ENCODE peak calls at places on chromosomes 7 and 10, in five cellular contexts. W is esophagus squamous epithelium; N is gastrocnemius medialis; X is neural progenitor cell; R is CD8-positive, alpha-beta T cell. U is an unnamed sample. For H3K36me3, the result is how much of the 10 kb centered on the place peaks cover.

GRCh38 chr10:82856953-82857352 is 982.0 kb downstream of the NRG3 start:
- DNase-seq in X (no peak), W (no peak), N (no peak), R (no peak), U (no peak)

GRCh38 chr7:83267141-83267631 is 104.5 kb upstream of the PCLO start:
- DNase-seq in R (no peak), N (no peak), W (no peak), X (no peak), U (peak)

GRCh38 chr10:49631975-49632374 is 18.1 kb downstream of the CHAT start:
- DNase-seq in W (no peak), N (no peak), X (no peak), R (no peak), U (no peak)

GRCh38 chr7:80440908-80441307 is 71.0 kb downstream of the GNAT3 start:
- DNase-seq in X (no peak), W (no peak), R (no peak), N (no peak), U (no peak)

GRCh38 chr7:125084196-125084595 is 154.6 kb upstream of the POT1 start:
- DNase-seq in W (no peak), R (no peak), N (no peak), X (no peak), U (no peak)

GRCh38 chr10:34713875-34714274 is 101.2 kb downstream of the PARD3 start:
- DNase-seq in W (no peak), N (no peak), R (no peak), X (no peak), U (no peak)

GRCh38 chr7:93092757-93093370 is 24.9 kb downstream of the SAMD9 start:
- DNase-seq in W (no peak), N (no peak), X (peak), R (no peak), U (peak)

GRCh38 chr7:33423646-33424020 is 294.3 kb downstream of the BBS9 start:
- DNase-seq in N (no peak), R (no peak), W (no peak), X (peak), U (peak)

GRCh38 chr7:143361552-143362125 is 874 bp downstream of the FAM131B start:
- DNase-seq in N (no peak), R (no peak), X (peak), W (no peak), U (peak)

GRCh38 chr7:45698527-45699309 is 124.5 kb downstream of the ADCY1 start:
- DNase-seq in W (no peak), N (no peak), R (peak), X (no peak), U (no peak)

GRCh38 chr7:132614428-132615076 is 38.3 kb upstream of the PLXNA4 start:
- DNase-seq in N (peak), R (no peak), W (no peak), X (peak), U (peak)

GRCh38 chr7:152674860-152675760 is 831 bp downstream of the XRCC2 start:
- DNase-seq in R (no peak), W (no peak), X (peak), N (no peak), U (peak)

GRCh38 chr7:2008936-2009540 is 223.7 kb downstream of the MAD1L1 start:
- DNase-seq in W (no peak), N (peak), X (no peak), R (no peak), U (no peak)

GRCh38 chr7:2010101-2010500 is 222.6 kb downstream of the MAD1L1 start:
- DNase-seq in X (no peak), R (no peak), N (no peak), W (no peak), U (no peak)

GRCh38 chr7:2010551-2011265 is 222.0 kb downstream of the MAD1L1 start:
- DNase-seq in X (no peak), R (no peak), W (no peak), N (peak), U (no peak)

GRCh38 chr7:2008101-2008935 is 224.4 kb downstream of the MAD1L1 start:
- DNase-seq in W (no peak), X (no peak), R (no peak), N (peak), U (no peak)

GRCh38 chr7:2009541-2010001 is 223.2 kb downstream of the MAD1L1 start:
- DNase-seq in W (no peak), X (no peak), N (no peak), R (no peak), U (no peak)
- H3K4me3 ChIP-seq in W (no peak), X (no peak), N (no peak), R (no peak), U (no peak)

DNA sequence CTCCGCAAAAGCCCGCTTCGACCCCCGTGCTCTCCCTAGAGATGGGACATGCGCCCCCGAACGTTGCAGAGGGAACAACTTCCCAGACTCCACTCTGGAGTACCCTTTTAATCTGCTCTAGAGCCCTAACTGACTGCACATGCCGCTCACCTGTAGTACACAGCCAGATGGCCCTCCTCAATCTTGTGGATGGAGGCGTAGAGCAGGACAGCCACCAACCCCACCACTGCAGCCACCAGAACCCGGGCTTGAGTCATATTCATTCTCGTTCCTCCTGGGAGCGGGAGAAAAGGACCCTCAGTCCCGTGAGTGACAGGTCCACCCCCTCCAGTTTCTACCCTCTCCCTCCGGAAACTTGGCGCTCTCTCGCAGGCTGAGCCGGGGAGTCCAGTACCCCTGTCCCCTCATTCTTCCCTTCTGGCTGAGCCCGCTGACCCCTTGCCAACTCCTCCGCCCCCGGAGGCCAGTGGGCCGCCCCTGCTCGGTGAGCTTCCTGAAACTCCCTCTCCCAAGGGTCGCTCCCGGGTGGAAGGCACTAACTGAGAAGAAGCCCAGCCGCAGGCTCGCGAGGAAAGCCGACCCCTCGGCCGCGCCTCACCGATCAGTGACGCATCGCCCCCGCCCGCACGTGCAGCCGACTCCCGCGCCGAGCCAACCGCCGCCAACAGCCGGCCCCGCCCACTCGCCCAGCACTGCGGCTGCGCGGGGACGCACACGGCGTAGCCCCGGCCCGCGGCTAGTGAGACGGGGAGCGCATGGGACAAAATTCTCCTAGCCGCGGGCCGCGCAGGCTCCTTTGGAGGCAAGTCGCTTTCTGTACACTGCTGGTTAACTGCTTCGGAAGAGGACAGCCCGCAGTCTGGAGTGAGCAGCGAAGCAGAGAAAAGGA is at the start of gene ERLIN1:
- DNase-seq in R (peak), X (peak), N (peak), W (peak), U (peak)
- H3K36me3 ChIP-seq in R (under half), X (under half), N (under half), W (under half), U (under half)

DNA sequence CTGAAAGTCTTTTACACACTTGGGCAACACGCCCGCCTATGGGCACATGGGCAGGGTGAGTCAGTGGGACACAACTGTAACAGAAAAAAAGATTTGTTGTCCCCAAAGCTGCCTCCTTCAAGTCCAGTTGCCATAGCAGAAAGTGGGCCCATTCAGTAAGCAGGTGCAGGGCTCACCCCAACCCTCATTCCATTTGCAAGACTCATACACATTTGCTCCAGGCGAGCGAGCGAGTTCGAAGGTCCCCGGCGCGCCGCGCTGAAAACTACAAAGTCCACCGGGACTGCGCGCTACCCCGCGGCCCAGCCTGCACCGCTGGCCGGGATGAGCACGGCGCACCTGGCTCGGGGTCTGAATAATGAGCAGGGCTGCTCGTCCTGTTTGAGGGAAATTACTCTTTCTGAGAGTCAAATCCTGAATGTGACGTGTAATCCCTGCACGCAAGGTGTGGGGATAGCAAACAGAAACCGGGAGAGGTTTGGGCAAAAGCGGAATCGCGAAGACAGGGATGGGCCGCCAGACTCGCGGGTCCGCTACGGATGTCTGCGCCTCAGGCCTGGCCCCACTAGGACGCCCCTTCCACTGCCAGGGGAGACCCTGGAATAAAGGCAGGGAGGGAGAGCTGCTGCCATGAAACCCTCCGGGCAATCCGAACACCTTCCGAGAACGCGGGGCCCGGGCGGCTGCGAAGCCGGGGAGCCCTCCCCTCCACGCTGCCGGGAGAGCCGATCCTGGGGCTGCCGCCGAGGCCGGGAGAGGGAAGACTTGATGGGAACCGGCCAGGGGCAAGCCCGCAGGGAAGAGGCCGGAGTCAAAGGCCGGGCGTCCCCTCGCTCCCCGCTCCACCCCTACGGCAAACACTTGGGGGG is 982 bp downstream of the COBL start:
- DNase-seq in R (no peak), X (peak), W (no peak), N (peak), U (peak)
- H3K4me3 ChIP-seq in R (no peak), X (peak), W (peak), N (peak), U (peak)

DNA sequence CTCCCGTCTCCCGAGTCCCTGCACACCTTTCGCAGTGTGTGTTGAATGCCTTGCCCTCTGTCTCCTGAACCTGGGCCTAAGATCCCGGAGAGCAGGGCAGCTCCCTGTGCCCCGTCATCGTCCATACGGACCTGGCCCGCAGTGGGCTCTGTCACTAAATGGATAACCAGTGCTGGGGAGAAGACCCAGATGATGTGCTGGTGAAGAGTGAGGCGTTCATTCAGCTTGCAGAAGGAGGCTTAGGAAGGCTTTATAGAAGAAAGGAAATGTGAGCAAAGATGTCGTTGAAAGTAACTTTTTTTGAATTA is 34.4 kb downstream of the PFKFB3 start:
- DNase-seq in W (no peak), X (no peak), R (no peak), N (no peak), U (no peak)
- H3K36me3 ChIP-seq in W (half or more), X (under half), R (under half), N (under half), U (under half)

DNA sequence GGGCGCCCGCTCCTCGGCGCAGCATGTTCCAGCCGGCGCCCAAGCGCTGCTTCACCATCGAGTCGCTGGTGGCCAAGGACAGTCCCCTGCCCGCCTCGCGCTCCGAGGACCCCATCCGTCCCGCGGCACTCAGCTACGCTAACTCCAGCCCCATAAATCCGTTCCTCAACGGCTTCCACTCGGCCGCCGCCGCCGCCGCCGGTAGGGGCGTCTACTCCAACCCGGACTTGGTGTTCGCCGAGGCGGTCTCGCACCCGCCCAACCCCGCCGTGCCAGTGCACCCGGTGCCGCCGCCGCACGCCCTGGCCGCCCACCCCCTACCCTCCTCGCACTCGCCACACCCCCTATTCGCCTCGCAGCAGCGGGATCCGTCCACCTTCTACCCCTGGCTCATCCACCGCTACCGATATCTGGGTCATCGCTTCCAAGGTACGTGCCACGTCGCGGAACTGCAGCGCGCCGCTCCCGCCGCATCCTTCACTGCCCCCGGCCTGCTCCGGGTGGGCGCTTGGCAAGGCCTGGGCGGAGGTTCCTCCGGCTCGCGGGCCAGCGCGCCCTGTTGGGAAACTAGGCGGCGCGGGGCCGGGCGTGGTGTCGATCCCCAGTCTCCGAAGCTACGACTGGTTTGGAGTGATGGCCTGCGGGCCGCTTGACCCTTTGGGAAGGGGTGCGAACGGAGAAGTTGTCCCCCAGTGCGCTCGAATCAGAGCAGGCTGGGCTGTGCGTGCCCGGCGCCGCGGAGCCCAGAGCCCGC is 876 bp downstream of the EMX2 start:
- DNase-seq in N (no peak), X (peak), R (no peak), W (no peak), U (peak)
- H3K4me3 ChIP-seq in N (peak), X (peak), R (no peak), W (peak), U (peak)

GRCh38 chr7:48105045-48105444 is 16.0 kb downstream of the UPP1 start:
- DNase-seq in X (no peak), W (no peak), N (no peak), R (no peak), U (no peak)

GRCh38 chr7:48108959-48109847 is 20.1 kb downstream of the UPP1 start:
- DNase-seq in R (no peak), W (no peak), N (no peak), X (no peak), U (no peak)

GRCh38 chr7:48107926-48108472 is 18.9 kb downstream of the UPP1 start:
- DNase-seq in X (no peak), R (no peak), N (no peak), W (no peak), U (no peak)

GRCh38 chr7:48109848-48110663 is 21.0 kb downstream of the UPP1 start:
- DNase-seq in X (peak), W (peak), N (peak), R (peak), U (peak)

DNA sequence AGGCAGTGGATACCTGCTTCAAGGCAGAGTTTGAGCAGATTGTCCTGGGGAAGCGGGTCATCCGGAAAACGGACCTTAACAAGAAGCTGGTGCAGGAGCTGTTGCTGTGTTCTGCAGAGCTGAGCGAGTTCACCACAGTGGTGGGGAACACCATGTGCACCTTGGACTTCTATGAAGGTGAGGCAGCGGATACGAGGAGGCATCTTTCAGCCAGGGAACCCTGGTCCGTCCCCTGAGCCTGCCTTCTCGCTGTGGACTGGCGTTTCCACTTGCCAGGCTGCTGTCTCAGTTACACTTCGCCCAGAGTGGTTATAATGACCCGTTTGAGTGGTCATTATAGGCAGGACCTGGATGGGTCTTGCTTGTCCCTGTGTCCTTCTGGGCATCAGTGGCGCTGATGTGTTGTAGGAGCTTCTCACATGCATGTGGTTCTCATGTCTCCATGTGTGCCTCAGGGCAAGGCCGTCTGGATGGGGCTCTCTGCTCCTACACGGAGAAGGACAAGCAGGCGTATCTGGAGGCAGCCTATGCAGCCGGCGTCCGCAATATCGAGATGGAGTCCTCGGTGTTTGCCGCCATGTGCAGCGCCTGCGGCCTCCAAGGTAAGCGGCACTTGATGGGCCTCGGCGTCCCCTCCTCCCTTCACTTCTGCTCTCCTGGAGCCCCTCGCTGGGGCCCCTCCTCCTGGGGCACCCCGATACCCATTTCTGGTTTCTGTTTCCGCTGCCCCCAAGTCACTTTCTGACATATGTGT is 18.0 kb downstream of the UPP1 start:
- DNase-seq in X (no peak), W (no peak), R (no peak), N (no peak), U (no peak)
- H3K36me3 ChIP-seq in X (under half), W (half or more), R (under half), N (half or more), U (under half)

GRCh38 chr7:51135576-51135975 is 181.0 kb downstream of the COBL start:
- DNase-seq in R (no peak), N (no peak), W (no peak), X (no peak), U (no peak)

GRCh38 chr7:51129527-51130472 is 186.8 kb downstream of the COBL start:
- DNase-seq in W (no peak), N (no peak), X (no peak), R (no peak), U (no peak)

GRCh38 chr7:51138121-51139085 is 178.2 kb downstream of the COBL start:
- DNase-seq in R (no peak), W (no peak), X (no peak), N (no peak), U (no peak)

GRCh38 chr7:51132661-51133060 is 183.9 kb downstream of the COBL start:
- DNase-seq in N (no peak), X (no peak), R (no peak), W (no peak), U (no peak)

GRCh38 chr7:51133992-51134391 is 182.6 kb downstream of the COBL start:
- DNase-seq in N (no peak), W (no peak), X (no peak), R (no peak), U (no peak)
- H3K4me3 ChIP-seq in N (no peak), W (no peak), X (no peak), R (no peak), U (no peak)

GRCh38 chr10:100208271-100208670 is 21.1 kb downstream of the CHUK start:
- DNase-seq in X (no peak), W (no peak), N (no peak), R (no peak), U (no peak)
- H3K36me3 ChIP-seq in X (under half), W (half or more), N (half or more), R (under half), U (under half)

DNA sequence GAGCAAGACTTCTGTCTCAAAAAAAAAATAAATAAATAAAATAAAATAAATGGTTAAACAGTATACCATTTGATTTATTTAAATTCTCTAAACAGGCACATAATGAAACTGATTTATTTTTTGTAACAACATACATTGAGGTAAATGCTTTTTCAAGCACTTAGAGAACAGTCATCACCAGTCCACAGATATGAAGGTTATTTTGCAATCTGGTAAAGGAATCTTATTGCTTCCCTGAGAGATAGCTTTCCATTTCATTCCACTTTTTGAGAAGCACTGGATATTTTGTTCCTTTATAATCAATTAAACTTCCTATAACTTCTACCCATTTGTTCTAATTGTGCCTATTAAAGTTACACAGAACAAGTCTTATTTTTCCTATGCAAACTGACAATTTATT is 5.2 kb downstream of the CEP55 start:
- DNase-seq in N (no peak), W (no peak), R (no peak), X (no peak), U (no peak)
- H3K4me3 ChIP-seq in N (no peak), W (no peak), R (no peak), X (no peak), U (no peak)

GRCh38 chr10:59666310-59666709 is 43.3 kb downstream of the SLC16A9 start:
- DNase-seq in W (no peak), N (no peak), X (no peak), R (no peak), U (no peak)
- H3K36me3 ChIP-seq in W (under half), N (under half), X (under half), R (under half), U (under half)

U was measured in H7.